ENCODE peak calls at places on chromosomes 13 and 19, in six cellular contexts. Y is osteoblast, O is fibroblast of lung, I is hepatocyte, S is mammary epithelial cell, X is PC-9. R is an unnamed sample.
A peak's percentile ranks its signal among the peaks of the same experiment; 100 is the strongest.

GRCh38 chr13:69280399-69280798 is 827.2 kb upstream of the ATXN8OS start:
- DNase-seq in X (no peak), O (no peak), Y (no peak), I (no peak), S (no peak), R (no peak)

GRCh38 chr13:90622547-90622946 is 724.9 kb upstream of the MIR17HG start:
- DNase-seq in O (no peak), S (peak; percentile 62), Y (no peak), X (no peak), I (no peak), R (peak; percentile 10)

GRCh38 chr13:74166286-74166685 is 32.1 kb upstream of the KLF12 start:
- DNase-seq in S (no peak), O (no peak), Y (peak; percentile 63), I (no peak), X (no peak), R (no peak)

GRCh38 chr19:35318679-35319448 is 10.1 kb upstream of the CD22 start:
- DNase-seq in O (peak; percentile 58), Y (peak; percentile 96), X (peak; percentile 98), S (peak; percentile 97), I (no peak), R (no peak)

GRCh38 chr19:37763488-37763887 is 15.9 kb downstream of the ZNF573 start:
- DNase-seq in I (no peak), Y (peak; percentile 69), X (no peak), O (no peak), S (peak; percentile 75), R (no peak)

GRCh38 chr13:27789153-27789494 is 3.2 kb upstream of the GSX1 start:
- DNase-seq in X (no peak), Y (no peak), I (no peak), O (no peak), S (no peak), R (no peak)

GRCh38 chr13:40682449-40683240 is 16.2 kb upstream of the FOXO1 start:
- DNase-seq in Y (no peak), S (no peak), O (peak; percentile 62), X (no peak), I (peak; percentile 64), R (peak; percentile 38)

GRCh38 chr19:46147166-46147740 is 785 bp upstream of the IGFL2 start:
- DNase-seq in S (no peak), Y (no peak), X (no peak), I (peak; percentile 12), O (no peak), R (no peak)

GRCh38 chr13:81874681-81875661 is 1534.0 kb upstream of the SPRY2 start:
- DNase-seq in S (no peak), O (no peak), X (peak; percentile 16), Y (no peak), I (peak; percentile 4), R (no peak)

GRCh38 chr13:41905600-41906254 is 55.2 kb downstream of the VWA8 start:
- DNase-seq in I (peak; percentile 18), X (no peak), Y (peak; percentile 76), O (peak; percentile 68), S (peak; percentile 45), R (peak; percentile 46)

GRCh38 chr19:45601524-45602522 is at the start of gene GPR4:
- DNase-seq in I (peak; percentile 45), S (no peak), Y (peak; percentile 62), X (no peak), O (no peak), R (no peak)

GRCh38 chr13:52447354-52447753 is 3.1 kb downstream of the VPS36 start:
- DNase-seq in X (no peak), Y (no peak), O (peak; percentile 14), S (peak; percentile 39), I (no peak), R (no peak)

GRCh38 chr19:51503891-51504290 is 2.3 kb upstream of the SIGLEC12 start:
- DNase-seq in X (no peak), S (no peak), O (no peak), Y (no peak), I (no peak), R (no peak)

GRCh38 chr19:56683119-56683518 is 11.6 kb upstream of the ZNF835 start:
- DNase-seq in S (no peak), I (no peak), O (no peak), X (no peak), Y (no peak), R (no peak)

GRCh38 chr19:56671613-56671994 is at the start of gene ZNF835:
- DNase-seq in X (no peak), I (no peak), O (peak; percentile 70), Y (peak; percentile 95), S (no peak), R (no peak)

GRCh38 chr19:33216198-33216830 is 9.3 kb downstream of the SLC7A10 start:
- DNase-seq in I (no peak), O (no peak), Y (no peak), S (no peak), X (no peak), R (no peak)

GRCh38 chr13:51050021-51050886 is 60.8 kb downstream of the C13orf42 start:
- DNase-seq in Y (no peak), X (no peak), S (no peak), I (no peak), O (no peak), R (no peak)

GRCh38 chr19:28290963-28291657 is 921.8 kb downstream of the UQCRFS1 start:
- DNase-seq in S (no peak), O (no peak), Y (no peak), X (no peak), I (no peak), R (no peak)

GRCh38 chr19:45098521-45099464 is 5.8 kb downstream of the PPP1R37 start:
- DNase-seq in X (no peak), S (no peak), Y (no peak), I (no peak), O (peak; percentile 63), R (no peak)

GRCh38 chr13:30346159-30346788 is 38.9 kb upstream of the KATNAL1 start:
- DNase-seq in O (no peak), I (no peak), X (peak; percentile 39), Y (no peak), S (peak; percentile 60), R (peak; percentile 41)

GRCh38 chr13:25247345-25247744 is 39.9 kb downstream of the MTMR6 start:
- DNase-seq in O (no peak), X (no peak), I (no peak), Y (no peak), S (no peak), R (no peak)

GRCh38 chr13:75694742-75695141 is 58.6 kb downstream of the LMO7 start:
- DNase-seq in X (no peak), S (peak; percentile 60), O (no peak), Y (no peak), I (peak; percentile 56), R (no peak)

GRCh38 chr13:109647046-109647445 is 139.3 kb downstream of the IRS2 start:
- DNase-seq in X (peak; percentile 33), O (no peak), S (peak; percentile 51), I (no peak), Y (no peak), R (no peak)

GRCh38 chr19:55437410-55437809 is 5.7 kb downstream of the SHISA7 start:
- DNase-seq in S (peak; percentile 64), I (peak; percentile 83), O (peak; percentile 63), Y (peak; percentile 97), X (peak; percentile 78), R (peak; percentile 48)

GRCh38 chr13:44151474-44151873 is 222.2 kb upstream of the SERP2 start:
- DNase-seq in Y (no peak), X (no peak), I (no peak), O (no peak), S (no peak), R (no peak)

GRCh38 chr13:78586706-78587105 is 16.6 kb downstream of the POU4F1 start:
- DNase-seq in I (no peak), X (no peak), S (no peak), Y (no peak), O (peak; percentile 8), R (no peak)

GRCh38 chr13:28355822-28356371 is 139.0 kb downstream of the FLT1 start:
- DNase-seq in X (no peak), O (no peak), S (no peak), Y (peak; percentile 86), I (peak; percentile 60), R (no peak)

GRCh38 chr13:86741762-86742285 is 929.3 kb upstream of the SLITRK5 start:
- DNase-seq in X (no peak), S (no peak), I (no peak), O (peak; percentile 11), Y (no peak), R (no peak)

GRCh38 chr19:40348125-40348913 is at the start of the genes C19orf47 and PLD3:
- DNase-seq in Y (peak; percentile 100), X (peak; percentile 99), O (peak; percentile 99), S (peak; percentile 99), I (peak; percentile 100), R (peak; percentile 99)

DNA sequence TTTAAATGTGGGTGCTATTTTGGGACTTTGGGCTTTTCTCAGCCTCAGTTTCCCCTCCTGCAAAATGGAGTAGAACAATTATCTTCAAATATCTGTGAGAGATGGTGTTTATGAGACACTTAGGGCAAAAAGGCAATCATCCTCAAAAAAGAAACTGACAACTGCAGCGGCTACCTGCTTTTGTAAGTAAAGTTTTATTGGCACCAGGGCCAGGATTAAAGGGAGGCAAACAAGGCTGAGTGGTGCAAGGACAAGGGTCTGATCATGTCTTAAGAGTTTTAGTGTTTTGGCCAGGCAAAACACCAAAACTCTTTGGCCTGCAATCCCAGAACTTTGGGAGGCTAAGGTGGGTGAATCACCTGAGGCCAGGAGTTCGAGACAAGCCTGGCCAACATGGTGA is 1.3 kb upstream of the MAST3 start:
- DNase-seq in Y (no peak), S (no peak), I (no peak), X (no peak), O (no peak), R (no peak)
- H3K4me1 ChIP-seq in Y (peaks cover 9% of the 10 kb centered on the region), S (peaks cover 24% of the 10 kb centered on the region), I (peaks cover 10% of the 10 kb centered on the region), X (peaks cover 6% of the 10 kb centered on the region), O (peaks cover 4% of the 10 kb centered on the region), R (peaks cover 13% of the 10 kb centered on the region)

DNA sequence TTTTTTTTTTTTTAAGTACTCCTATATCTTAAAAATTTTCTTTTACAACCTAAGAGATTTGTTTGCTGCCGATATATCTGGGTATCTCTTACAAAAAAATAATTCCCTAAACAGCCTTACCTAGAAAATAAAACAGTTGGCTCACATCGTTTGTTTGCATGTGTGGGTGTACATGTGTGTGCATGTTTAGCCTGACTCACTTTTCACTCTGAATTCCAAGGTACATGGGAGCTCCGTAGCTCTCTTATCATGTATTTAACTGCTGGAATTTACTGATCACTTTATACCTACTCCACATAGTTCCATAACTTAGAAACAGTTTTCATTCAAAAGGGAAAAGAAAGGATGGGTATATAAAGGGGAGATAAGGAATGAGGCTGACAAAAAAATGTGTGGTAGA is 616.5 kb downstream of the GPC6 start:
- DNase-seq in Y (no peak), I (no peak), X (no peak), O (no peak), S (peak; percentile 39), R (no peak)
- H2AFZ ChIP-seq in Y (no peak overlapping the region), I (no peak overlapping the region), X (no peak overlapping the region), O (no peak overlapping the region), S (no peak overlapping the region), R (no peak overlapping the region)

DNA sequence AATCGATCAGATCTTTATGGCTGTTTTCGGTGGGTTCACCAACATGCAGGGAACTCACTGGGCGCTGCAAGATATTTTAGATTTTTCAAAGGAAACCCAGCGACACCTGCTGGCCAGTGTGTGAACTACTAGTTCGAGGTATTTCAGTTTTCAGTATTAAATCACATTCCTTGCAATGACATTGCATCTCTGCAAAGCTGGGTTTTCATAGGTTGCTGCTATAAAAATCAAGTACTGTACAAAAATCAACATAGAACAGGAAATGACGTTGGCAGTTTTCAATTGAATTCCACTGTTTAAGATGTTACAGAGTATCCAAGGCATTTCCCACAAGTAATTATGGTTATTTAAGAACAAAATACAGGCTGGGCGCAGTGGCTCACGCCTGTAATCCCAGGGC is 17.6 kb downstream of the LIG1 start:
- DNase-seq in I (peak; percentile 61), X (peak; percentile 46), Y (no peak), O (peak; percentile 69), S (peak; percentile 20), R (peak; percentile 64)
- H3K79me2 ChIP-seq in I (no peaks in the 10 kb centered on the region), X (no peaks in the 10 kb centered on the region), Y (no peaks in the 10 kb centered on the region), O (no peaks in the 10 kb centered on the region), S (no peaks in the 10 kb centered on the region), R (no peaks in the 10 kb centered on the region)

GRCh38 chr19:1907563-1908363 is 2.6 kb downstream of the ADAT3 start:
- DNase-seq in I (peak; percentile 73), O (no peak), Y (peak; percentile 59), X (peak; percentile 57), S (peak; percentile 49), R (no peak)
- H3K4me1 ChIP-seq in I (peaks cover 15% of the 10 kb centered on the region), O (peaks cover 8% of the 10 kb centered on the region), Y (peaks cover 16% of the 10 kb centered on the region), X (peaks cover 19% of the 10 kb centered on the region), S (peaks cover 40% of the 10 kb centered on the region), R (peaks cover 23% of the 10 kb centered on the region)